ENCODE peak calls at places on chromosomes 4 and X, in four cellular contexts. One of them, this sample, is unnamed.

GRCh38 chr4:176393306-176394013 is 73.7 kb downstream of the SPCS3 start:
- DNase-seq in NCI-H2171 treated with DMSO at 0.1 percent for 48 hours: no peak
- DNase-seq in uterus: no peak
- DNase-seq in fibroblast of mammary gland: no peak
- DNase-seq in this sample: no peak

GRCh38 chrX:56800801-56801200 is 71.8 kb downstream of the NBDY start:
- DNase-seq in NCI-H2171 treated with DMSO at 0.1 percent for 48 hours: no peak
- DNase-seq in uterus: no peak
- DNase-seq in fibroblast of mammary gland: no peak
- DNase-seq in this sample: no peak

GRCh38 chrX:17656035-17656418 is 81.3 kb upstream of the SCML1 start:
- DNase-seq in NCI-H2171 treated with DMSO at 0.1 percent for 48 hours: no peak
- DNase-seq in uterus: no peak
- DNase-seq in fibroblast of mammary gland: no peak
- DNase-seq in this sample: no peak

GRCh38 chrX:85698921-85699320 is 319.5 kb upstream of the POF1B start:
- DNase-seq in NCI-H2171 treated with DMSO at 0.1 percent for 48 hours: no peak
- DNase-seq in uterus: peak
- DNase-seq in fibroblast of mammary gland: no peak
- DNase-seq in this sample: no peak

GRCh38 chr4:138241281-138242075 is 671 bp downstream of the SLC7A11 start:
- DNase-seq in NCI-H2171 treated with DMSO at 0.1 percent for 48 hours: no peak
- DNase-seq in uterus: no peak
- DNase-seq in fibroblast of mammary gland: peak
- DNase-seq in this sample: peak

GRCh38 chrX:107656965-107657364 is 28.7 kb downstream of the PRPS1 start:
- DNase-seq in NCI-H2171 treated with DMSO at 0.1 percent for 48 hours: no peak
- DNase-seq in uterus: no peak
- DNase-seq in fibroblast of mammary gland: no peak
- DNase-seq in this sample: no peak

GRCh38 chr4:127533028-127533700 is 99.6 kb upstream of the INTU start:
- DNase-seq in NCI-H2171 treated with DMSO at 0.1 percent for 48 hours: no peak
- DNase-seq in uterus: peak
- DNase-seq in fibroblast of mammary gland: peak
- DNase-seq in this sample: no peak

GRCh38 chr4:163344147-163345050 is 707 bp downstream of the NPY5R start:
- DNase-seq in NCI-H2171 treated with DMSO at 0.1 percent for 48 hours: no peak
- DNase-seq in uterus: peak
- DNase-seq in fibroblast of mammary gland: no peak
- DNase-seq in this sample: peak

GRCh38 chr4:86685401-86685800 is 91.3 kb downstream of the PTPN13 start:
- DNase-seq in NCI-H2171 treated with DMSO at 0.1 percent for 48 hours: no peak
- DNase-seq in uterus: no peak
- DNase-seq in fibroblast of mammary gland: peak
- DNase-seq in this sample: no peak